ENCODE peak calls at places on chromosomes 1 and 21, in six cellular contexts. N is K562, Q is WTC11, S is GM12878, X is H1, L is HepG2. K is an unnamed sample.

GRCh38 chr1:228429007-228429406 is 12.3 kb upstream of the TRIM17 start:
- DNase-seq in N (no peak), L (no peak), S (no peak), X (no peak), Q (no peak), K (no peak)

GRCh38 chr1:155978973-155979429 is 654 bp upstream of the ARHGEF2 start:
- DNase-seq in X (no peak), N (peak; percentile 60), S (no peak), L (no peak), Q (no peak), K (no peak)

GRCh38 chr1:208093754-208094719 is 150.1 kb downstream of the PLXNA2 start:
- DNase-seq in Q (peak; percentile 89), X (peak; percentile 90), S (no peak), N (peak; percentile 83), L (peak; percentile 50), K (peak; percentile 31)

GRCh38 chr1:230877139-230877923 is 9.0 kb upstream of the C1orf198 start:
- DNase-seq in L (no peak), Q (no peak), X (no peak), S (no peak), N (no peak), K (no peak)

GRCh38 chr1:210489491-210489890 is 160.8 kb downstream of the HHAT start:
- DNase-seq in X (no peak), Q (no peak), L (no peak), N (no peak), S (no peak), K (no peak)

GRCh38 chr1:177566495-177566894 is 395.7 kb downstream of the BRINP2 start:
- DNase-seq in S (no peak), X (no peak), L (peak; percentile 13), N (no peak), Q (no peak), K (no peak)

GRCh38 chr1:108961752-108962486 is 1.4 kb downstream of the CLCC1 start:
- DNase-seq in X (no peak), N (no peak), S (no peak), Q (no peak), L (no peak), K (no peak)

GRCh38 chr1:193348126-193349045 is 162.0 kb upstream of the B3GALT2 start:
- DNase-seq in X (no peak), N (no peak), L (no peak), Q (no peak), S (no peak), K (no peak)

GRCh38 chr1:61073871-61074270 is 8.5 kb upstream of the NFIA start:
- DNase-seq in X (no peak), Q (no peak), L (no peak), S (no peak), N (no peak), K (no peak)

GRCh38 chr1:170307426-170307825 is 161.7 kb downstream of the NTMT2 start:
- DNase-seq in X (no peak), N (no peak), L (no peak), Q (no peak), S (no peak), K (no peak)

GRCh38 chr1:100706861-100707260 is 12.7 kb upstream of the VCAM1 start:
- DNase-seq in N (no peak), L (no peak), X (no peak), Q (no peak), S (no peak), K (no peak)

GRCh38 chr21:14064296-14064645 is 146.5 kb downstream of the LIPI start:
- DNase-seq in X (no peak), L (no peak), N (no peak), Q (no peak), S (no peak), K (no peak)

GRCh38 chr1:103516693-103517092 is 8.8 kb upstream of the RNPC3 start:
- DNase-seq in Q (no peak), X (no peak), L (no peak), S (no peak), N (no peak), K (no peak)

GRCh38 chr1:210438928-210439841 is 110.5 kb downstream of the HHAT start:
- DNase-seq in S (no peak), N (no peak), L (no peak), Q (no peak), X (no peak), K (no peak)

GRCh38 chr1:186574951-186575747 is 105.1 kb downstream of the PTGS2 start:
- DNase-seq in L (no peak), S (no peak), N (no peak), X (no peak), Q (no peak), K (no peak)

GRCh38 chr1:21175670-21176581 is 771 bp downstream of the EIF4G3 start:
- DNase-seq in X (peak; percentile 73), L (no peak), S (no peak), Q (peak; percentile 35), N (peak; percentile 59), K (no peak)

GRCh38 chr1:176896216-176896615 is 268.3 kb downstream of the ASTN1 start:
- DNase-seq in X (no peak), S (no peak), N (no peak), L (no peak), Q (no peak), K (no peak)

GRCh38 chr1:94962745-94963265 is 35.9 kb upstream of the CNN3 start:
- DNase-seq in L (peak; percentile 85), X (no peak), S (peak; percentile 64), N (no peak), Q (no peak), K (no peak)

GRCh38 chr1:62508187-62508758 is 71.4 kb downstream of the USP1 start:
- DNase-seq in S (peak; percentile 9), X (no peak), Q (no peak), L (peak; percentile 48), N (peak; percentile 15), K (peak; percentile 33)

GRCh38 chr1:208040714-208041393 is 129.9 kb upstream of the CD34 start:
- DNase-seq in Q (no peak), S (no peak), N (no peak), X (no peak), L (no peak), K (no peak)

GRCh38 chr1:6473974-6474814 is 8.2 kb upstream of the TNFRSF25 start:
- DNase-seq in S (no peak), X (peak; percentile 51), N (no peak), Q (peak; percentile 59), L (no peak), K (no peak)

GRCh38 chr1:156528231-156528630 is 27.7 kb upstream of the MEF2D start:
- DNase-seq in L (no peak), X (no peak), N (no peak), Q (no peak), S (no peak), K (no peak)

GRCh38 chr1:207966521-207966920 is 55.6 kb upstream of the CD34 start:
- DNase-seq in N (no peak), L (no peak), Q (no peak), X (no peak), S (no peak), K (no peak)

GRCh38 chr1:12387641-12388040 is 157.8 kb downstream of the VPS13D start:
- DNase-seq in N (no peak), S (no peak), L (no peak), Q (no peak), X (no peak), K (peak; percentile 16)

GRCh38 chr1:67970088-67970487 is 80.3 kb downstream of the DIRAS3 start:
- DNase-seq in X (no peak), Q (no peak), S (no peak), N (no peak), L (no peak), K (peak; percentile 63)

GRCh38 chr1:207935166-207935583 is 24.2 kb upstream of the CD34 start:
- DNase-seq in X (no peak), S (peak; percentile 87), L (no peak), N (no peak), Q (no peak), K (no peak)

GRCh38 chr1:227766653-227767277 is 31.5 kb downstream of the SNAP47 start:
- DNase-seq in N (no peak), X (no peak), L (no peak), Q (no peak), S (no peak), K (no peak)

GRCh38 chr1:109740615-109741373 is at the start of gene GSTM3:
- DNase-seq in L (no peak), S (no peak), X (no peak), N (no peak), Q (no peak), K (no peak)

GRCh38 chr1:209652873-209653401 is 712 bp upstream of the LAMB3 start:
- DNase-seq in X (peak; percentile 65), S (no peak), Q (peak; percentile 72), L (peak; percentile 70), N (peak; percentile 46), K (peak; percentile 98)

GRCh38 chr1:112298558-112298957 is 97.5 kb upstream of the CTTNBP2NL start:
- DNase-seq in N (peak; percentile 70), X (peak; percentile 88), S (no peak), L (peak; percentile 38), Q (peak; percentile 79), K (peak; percentile 48)

GRCh38 chr1:21294266-21295058 is 4.2 kb upstream of the ECE1 start:
- DNase-seq in S (peak; percentile 98), N (no peak), X (no peak), Q (no peak), L (no peak), K (peak; percentile 47)

GRCh38 chr1:1539310-1540014 is 962 bp downstream of the TMEM240 start:
- DNase-seq in X (no peak), L (no peak), N (no peak), S (no peak), Q (peak; percentile 64), K (no peak)

GRCh38 chr21:38223893-38224540 is 32.8 kb upstream of the KCNJ15 start:
- DNase-seq in Q (peak; percentile 38), X (peak; percentile 63), S (no peak), L (no peak), N (no peak), K (peak; percentile 13)

GRCh38 chr1:112357467-112357866 is 38.5 kb upstream of the CTTNBP2NL start:
- DNase-seq in L (no peak), Q (no peak), N (no peak), S (no peak), X (no peak), K (no peak)

GRCh38 chr1:18738126-18738525 is 107.5 kb downstream of the PAX7 start:
- DNase-seq in X (no peak), L (no peak), N (no peak), Q (no peak), S (no peak), K (no peak)
- TF ChIP-seq ATF3 in X (no peak), L (no peak), N (no peak), Q (no peak), S (no peak), K (no peak)

GRCh38 chr1:204357551-204357950 is 2.2 kb downstream of the PLEKHA6 start:
- DNase-seq in L (no peak), Q (no peak), X (no peak), N (peak; percentile 45), S (no peak), K (no peak)
- TF ChIP-seq CTCF in L (no peak), Q (no peak), X (peak; percentile 11), N (peak; percentile 43), S (no peak), K (peak; percentile 7)

GRCh38 chr1:19461352-19461645 is 24.0 kb downstream of the CAPZB start:
- DNase-seq in S (no peak), L (no peak), N (no peak), X (no peak), Q (peak; percentile 42), K (no peak)
- TF ChIP-seq ATF3 in S (no peak), L (no peak), N (no peak), X (no peak), Q (no peak), K (no peak)

GRCh38 chr1:246280551-246280950 is 226.5 kb downstream of the SMYD3 start:
- DNase-seq in S (no peak), L (peak; percentile 12), Q (no peak), N (no peak), X (no peak), K (peak; percentile 10)
- TF ChIP-seq CTCF in S (no peak), L (peak; percentile 43), Q (no peak), N (peak; percentile 75), X (no peak), K (peak; percentile 43)

K was measured in HCT116.